ENCODE peak calls at places on chromosomes 6 and 20, in five cellular contexts. D, S, O, Y and K are unnamed samples.

GRCh38 chr6:30227242-30227722 is 14.1 kb upstream of the TRIM26 start:
- ATAC-seq in D (no peak), S (no peak), O (peak), Y (no peak), K (no peak)

GRCh38 chr6:129485746-129486145 is 224.2 kb downstream of the ARHGAP18 start:
- ATAC-seq in S (no peak), Y (no peak), O (no peak), D (no peak), K (no peak)

GRCh38 chr6:142954844-142955243 is 9.9 kb upstream of the HIVEP2 start:
- ATAC-seq in S (no peak), O (no peak), D (no peak), Y (no peak), K (no peak)

GRCh38 chr20:10260316-10260715 is 41.7 kb downstream of the SNAP25 start:
- ATAC-seq in O (no peak), Y (no peak), S (no peak), D (no peak), K (no peak)

GRCh38 chr6:1838604-1839003 is 228.9 kb downstream of the FOXC1 start:
- ATAC-seq in O (no peak), D (no peak), Y (no peak), S (no peak), K (no peak)

GRCh38 chr6:116444575-116444974 is 16.6 kb upstream of the CALHM6 start:
- ATAC-seq in Y (peak), D (peak), O (no peak), S (no peak), K (no peak)

GRCh38 chr6:53241936-53242335 is 93.3 kb upstream of the GCM1 start:
- ATAC-seq in O (peak), Y (no peak), D (no peak), S (peak), K (no peak)

GRCh38 chr6:148251286-148251685 is 91.4 kb upstream of the SASH1 start:
- ATAC-seq in D (peak), Y (peak), O (peak), S (no peak), K (peak)

GRCh38 chr6:16624631-16625299 is 136.5 kb downstream of the ATXN1 start:
- ATAC-seq in Y (no peak), O (no peak), D (no peak), S (no peak), K (no peak)

GRCh38 chr6:14676084-14676483 is 558.5 kb downstream of the CD83 start:
- ATAC-seq in S (no peak), O (no peak), D (no peak), Y (no peak), K (no peak)

GRCh38 chr6:119938752-119939151 is 589.2 kb upstream of the MAN1A1 start:
- ATAC-seq in S (no peak), O (no peak), Y (no peak), D (no peak), K (no peak)

GRCh38 chr6:89051725-89052124 is 28.8 kb upstream of the PNRC1 start:
- ATAC-seq in O (no peak), Y (no peak), S (no peak), D (no peak), K (no peak)

GRCh38 chr6:146878564-146879343 is 280.0 kb downstream of the ADGB start:
- ATAC-seq in Y (no peak), S (no peak), O (no peak), D (no peak), K (no peak)

GRCh38 chr6:143140767-143141166 is 80.1 kb downstream of the AIG1 start:
- ATAC-seq in D (no peak), S (no peak), O (no peak), Y (no peak), K (no peak)

GRCh38 chr6:6823568-6824224 is 235.2 kb downstream of the LY86 start:
- ATAC-seq in D (no peak), S (no peak), O (peak), Y (no peak), K (no peak)

GRCh38 chr6:79071547-79071946 is 6.5 kb downstream of the PHIP start:
- ATAC-seq in Y (no peak), D (no peak), O (no peak), S (no peak), K (no peak)

GRCh38 chr6:53282234-53282633 is 66.5 kb downstream of the ELOVL5 start:
- ATAC-seq in D (no peak), Y (no peak), S (peak), O (no peak), K (no peak)

GRCh38 chr6:137227872-137228302 is 8.7 kb upstream of the IFNGR1 start:
- ATAC-seq in O (no peak), S (no peak), Y (no peak), D (no peak), K (peak)

GRCh38 chr6:15244605-15245360 is 1.1 kb upstream of the JARID2 start:
- ATAC-seq in Y (peak), O (peak), D (peak), S (no peak), K (peak)

GRCh38 chr6:62391358-62391757 is 105.3 kb upstream of the KHDRBS2 start:
- ATAC-seq in S (no peak), D (no peak), Y (no peak), O (no peak), K (no peak)

GRCh38 chr6:107591346-107591745 is 101.4 kb downstream of the SOBP start:
- ATAC-seq in S (no peak), Y (no peak), D (no peak), O (no peak), K (no peak)

GRCh38 chr20:13771853-13772453 is 12.8 kb downstream of the ESF1 start:
- ATAC-seq in O (peak), S (no peak), Y (no peak), D (no peak), K (no peak)

GRCh38 chr6:14094721-14095120 is 22.9 kb upstream of the CD83 start:
- ATAC-seq in D (no peak), O (no peak), S (peak), Y (no peak), K (no peak)

GRCh38 chr6:134131530-134132139 is 79.2 kb upstream of the SLC2A12 start:
- ATAC-seq in Y (no peak), S (no peak), O (no peak), D (no peak), K (no peak)

GRCh38 chr6:138655828-138656227 is 117.7 kb upstream of the CCDC28A start:
- ATAC-seq in D (no peak), Y (no peak), O (no peak), S (no peak), K (no peak)

GRCh38 chr20:44862286-44862685 is 23.2 kb upstream of the YWHAB start:
- ATAC-seq in Y (no peak), O (no peak), D (no peak), S (no peak), K (no peak)

GRCh38 chr6:113315068-113315467 is 542.1 kb upstream of the MARCKS start:
- ATAC-seq in O (no peak), S (no peak), D (no peak), Y (no peak), K (no peak)

GRCh38 chr6:108795122-108795521 is 53.1 kb upstream of the ARMC2 start:
- ATAC-seq in O (peak), S (no peak), D (no peak), Y (no peak), K (no peak)

GRCh38 chr20:62819494-62820174 is 2.8 kb downstream of the COL9A3 start:
- ATAC-seq in S (no peak), D (no peak), O (no peak), Y (no peak), K (no peak)

GRCh38 chr6:112038268-112038667 is 15.6 kb upstream of the CCN6 start:
- ATAC-seq in Y (no peak), D (no peak), O (no peak), S (no peak), K (no peak)

GRCh38 chr6:109048670-109049415 is 45.8 kb downstream of the SESN1 start:
- ATAC-seq in D (no peak), S (no peak), Y (no peak), O (no peak), K (no peak)

GRCh38 chr6:8546496-8546895 is 111.2 kb upstream of the SLC35B3 start:
- ATAC-seq in D (no peak), Y (no peak), S (no peak), O (no peak), K (no peak)

GRCh38 chr6:64224819-64225218 is 589.2 kb downstream of the PHF3 start:
- ATAC-seq in Y (no peak), O (no peak), D (no peak), S (no peak), K (no peak)

GRCh38 chr20:21918398-21918797 is 212.9 kb downstream of the PAX1 start:
- ATAC-seq in S (no peak), Y (no peak), D (no peak), O (no peak), K (no peak)

GRCh38 chr20:58842276-58842675 is 8.4 kb downstream of the GNAS-AS1 start:
- ATAC-seq in O (no peak), D (no peak), S (no peak), Y (no peak), K (no peak)

GRCh38 chr6:17629824-17630510 is 29.9 kb downstream of the FAM8A1 start:
- ATAC-seq in S (no peak), D (no peak), O (no peak), Y (no peak), K (no peak)

GRCh38 chr20:58618694-58619540 is 32.2 kb upstream of the STX16 start:
- ATAC-seq in O (no peak), S (no peak), D (no peak), Y (no peak), K (peak)

GRCh38 chr6:3119040-3119723 is 671 bp downstream of the BPHL start:
- ATAC-seq in O (peak), S (peak), Y (peak), D (peak), K (peak)

GRCh38 chr6:28867078-28867414 is 56.7 kb downstream of the TRIM27 start:
- ATAC-seq in Y (peak), D (no peak), O (peak), S (peak), K (no peak)

GRCh38 chr6:45836984-45837383 is 178.7 kb downstream of the CLIC5 start:
- ATAC-seq in O (no peak), D (no peak), Y (no peak), S (no peak), K (no peak)

GRCh38 chr6:45836438-45836824 is 179.2 kb downstream of the CLIC5 start:
- ATAC-seq in S (no peak), Y (no peak), D (no peak), O (no peak), K (no peak)

GRCh38 chr6:45837541-45838200 is 178.0 kb downstream of the CLIC5 start:
- ATAC-seq in Y (no peak), D (no peak), O (no peak), S (no peak), K (no peak)

GRCh38 chr6:45838996-45839395 is 176.7 kb downstream of the CLIC5 start:
- ATAC-seq in D (no peak), O (no peak), S (no peak), Y (no peak), K (no peak)

DNA sequence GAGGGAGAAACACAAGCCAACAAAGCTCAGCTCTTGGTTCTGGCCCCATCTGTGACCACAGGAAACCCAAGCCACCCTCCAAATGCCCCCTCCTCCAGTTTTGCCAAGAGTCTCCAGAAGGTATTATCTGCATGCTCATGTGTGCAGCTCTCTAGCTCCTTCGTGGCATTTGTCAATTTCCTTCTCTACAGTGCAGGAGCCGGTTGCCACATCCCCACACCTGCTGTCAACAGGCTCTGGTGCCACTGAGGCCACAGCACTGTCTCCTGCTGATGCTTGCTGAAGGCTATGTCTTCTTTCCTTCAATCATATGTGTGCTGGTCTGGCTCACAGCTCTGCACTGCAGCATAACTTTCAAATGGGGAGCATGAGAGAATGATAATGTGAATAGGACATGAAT is 177.2 kb downstream of the CLIC5 start:
- ATAC-seq in O (no peak), D (no peak), Y (no peak), S (no peak), K (no peak)
- TF ChIP-seq POLR2AphosphoS5 in O (no peak), D (no peak), Y (no peak), S (no peak), K (no peak)

DNA sequence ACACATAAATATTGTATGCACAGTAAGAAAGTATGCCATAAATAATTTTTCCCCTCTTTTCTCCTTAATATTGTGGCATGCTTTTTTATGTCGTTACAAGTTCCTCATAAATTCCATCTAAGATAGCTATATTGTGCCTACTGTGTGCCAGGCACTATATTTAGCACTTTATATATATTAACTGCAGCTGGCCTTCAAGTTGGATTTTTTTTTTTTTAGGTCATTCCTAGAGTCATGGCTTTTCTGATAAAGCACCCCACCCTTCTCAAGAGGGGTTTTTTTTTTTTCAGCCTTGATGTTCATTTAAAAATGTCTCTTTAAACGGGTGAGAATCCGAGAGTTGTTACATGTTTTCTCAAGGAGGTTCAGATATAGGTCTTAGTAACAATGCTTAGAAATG is 42.8 kb upstream of the RNF8 start:
- ATAC-seq in S (no peak), O (no peak), Y (no peak), D (no peak), K (no peak)
- TF ChIP-seq CTCF in S (no peak), O (no peak), Y (no peak), D (no peak), K (no peak)

GRCh38 chr6:25990172-25990873 is 27.7 kb downstream of the TRIM38 start:
- ATAC-seq in S (no peak), O (no peak), Y (no peak), D (no peak), K (no peak)

GRCh38 chr6:25991785-25992412 is 29.3 kb downstream of the TRIM38 start:
- ATAC-seq in D (no peak), O (peak), S (peak), Y (peak), K (peak)

GRCh38 chr6:25995507-25995906 is 32.9 kb downstream of the TRIM38 start:
- ATAC-seq in O (no peak), S (no peak), Y (no peak), D (no peak), K (no peak)

GRCh38 chr6:25993038-25993684 is 30.6 kb downstream of the TRIM38 start:
- ATAC-seq in Y (peak), S (no peak), D (peak), O (peak), K (no peak)

GRCh38 chr6:25992413-25993037 is 29.9 kb downstream of the TRIM38 start:
- ATAC-seq in Y (peak), O (peak), D (peak), S (peak), K (peak)
- TF ChIP-seq POLR2A in Y (peak), O (peak), D (peak), S (peak), K (peak)

GRCh38 chr6:126015869-126016268 is 29.5 kb downstream of the TRMT11 start:
- ATAC-seq in O (no peak), Y (no peak), D (no peak), S (no peak), K (no peak)
- TF ChIP-seq POLR2AphosphoS5 in O (no peak), Y (no peak), D (no peak), S (no peak), K (no peak)

DNA sequence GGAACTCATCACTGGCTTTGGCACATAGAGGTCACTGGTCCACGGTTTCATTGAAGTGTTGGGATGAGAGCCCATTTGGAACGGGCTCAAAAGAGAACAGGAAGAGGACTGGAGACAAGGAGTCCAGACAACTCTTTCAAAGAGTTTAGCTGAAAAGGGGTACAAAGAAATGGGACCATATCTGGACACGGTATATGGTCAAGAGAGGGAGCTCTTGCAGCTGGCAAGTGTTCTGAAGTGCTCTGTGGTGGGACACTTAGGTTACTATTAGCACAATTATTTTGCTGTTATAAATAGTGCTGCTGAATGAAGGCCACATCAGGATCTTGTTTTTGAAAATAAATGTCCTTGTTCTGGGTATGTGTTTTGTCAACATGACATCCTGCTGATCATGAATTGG is 4.6 kb downstream of the SGK2 start:
- ATAC-seq in Y (peak), O (no peak), S (no peak), D (peak), K (no peak)
- TF ChIP-seq CTCF in Y (peak), O (peak), S (no peak), D (peak), K (no peak)

GRCh38 chr6:26156105-26156849 is 69.0 kb downstream of the HFE start:
- ATAC-seq in D (peak), Y (peak), O (peak), S (peak), K (peak)
- TF ChIP-seq POLR2A in D (peak), Y (peak), O (peak), S (peak), K (peak)